ENCODE peak calls at places on chromosomes 2 and 18, in nine cellular contexts. One of them, this sample, is unnamed.

GRCh38 chr2:45307147-45307546 is 297.9 kb upstream of the SIX2 start:
- DNase-seq in lower lobe of right lung: no peak
- DNase-seq in GM06990: no peak
- DNase-seq in adrenal gland: no peak
- DNase-seq in mucosa of descending colon: no peak
- DNase-seq in heart left ventricle: no peak
- DNase-seq in dorsolateral prefrontal cortex: no peak
- DNase-seq in heart right ventricle: no peak
- DNase-seq in psoas muscle: no peak
- DNase-seq in this sample: no peak

GRCh38 chr2:50607746-50608145 is 424.2 kb downstream of the NRXN1 start:
- DNase-seq in heart right ventricle: no peak
- DNase-seq in dorsolateral prefrontal cortex: no peak
- DNase-seq in GM06990: no peak
- DNase-seq in lower lobe of right lung: no peak
- DNase-seq in heart left ventricle: no peak
- DNase-seq in adrenal gland: no peak
- DNase-seq in psoas muscle: no peak
- DNase-seq in mucosa of descending colon: no peak
- DNase-seq in this sample: no peak

GRCh38 chr18:55464581-55464980 is 123.4 kb downstream of the TCF4 start:
- DNase-seq in heart left ventricle: no peak
- DNase-seq in heart right ventricle: no peak
- DNase-seq in lower lobe of right lung: no peak
- DNase-seq in adrenal gland: no peak
- DNase-seq in GM06990: no peak
- DNase-seq in psoas muscle: no peak
- DNase-seq in dorsolateral prefrontal cortex: no peak
- DNase-seq in mucosa of descending colon: no peak
- DNase-seq in this sample: no peak

GRCh38 chr2:199716807-199717586 is 134.0 kb downstream of the FTCDNL1 start:
- DNase-seq in mucosa of descending colon: no peak
- DNase-seq in heart right ventricle: no peak
- DNase-seq in GM06990: no peak
- DNase-seq in psoas muscle: no peak
- DNase-seq in dorsolateral prefrontal cortex: no peak
- DNase-seq in adrenal gland: no peak
- DNase-seq in lower lobe of right lung: no peak
- DNase-seq in heart left ventricle: no peak
- DNase-seq in this sample: no peak

GRCh38 chr18:59446012-59446411 is 86.9 kb upstream of the LMAN1 start:
- DNase-seq in lower lobe of right lung: no peak
- DNase-seq in dorsolateral prefrontal cortex: no peak
- DNase-seq in mucosa of descending colon: no peak
- DNase-seq in psoas muscle: no peak
- DNase-seq in adrenal gland: no peak
- DNase-seq in heart left ventricle: no peak
- DNase-seq in heart right ventricle: no peak
- DNase-seq in GM06990: no peak
- DNase-seq in this sample: no peak

GRCh38 chr2:144835634-144836351 is 315.9 kb upstream of the ZEB2 start:
- DNase-seq in lower lobe of right lung: no peak
- DNase-seq in GM06990: no peak
- DNase-seq in dorsolateral prefrontal cortex: no peak
- DNase-seq in heart right ventricle: no peak
- DNase-seq in mucosa of descending colon: no peak
- DNase-seq in adrenal gland: no peak
- DNase-seq in heart left ventricle: no peak
- DNase-seq in psoas muscle: no peak
- DNase-seq in this sample: no peak

GRCh38 chr18:63963610-63964256 is 6.1 kb upstream of the SERPINB8 start:
- DNase-seq in psoas muscle: no peak
- DNase-seq in lower lobe of right lung: no peak
- DNase-seq in heart right ventricle: peak; percentile 31
- DNase-seq in adrenal gland: peak; percentile 67
- DNase-seq in GM06990: no peak
- DNase-seq in heart left ventricle: no peak
- DNase-seq in dorsolateral prefrontal cortex: no peak
- DNase-seq in mucosa of descending colon: peak; percentile 56
- DNase-seq in this sample: no peak

GRCh38 chr2:201886504-201886903 is 80.2 kb downstream of the CDK15 start:
- DNase-seq in adrenal gland: no peak
- DNase-seq in mucosa of descending colon: no peak
- DNase-seq in heart left ventricle: no peak
- DNase-seq in dorsolateral prefrontal cortex: no peak
- DNase-seq in heart right ventricle: no peak
- DNase-seq in GM06990: no peak
- DNase-seq in lower lobe of right lung: no peak
- DNase-seq in psoas muscle: no peak
- DNase-seq in this sample: no peak

GRCh38 chr18:48540329-48541025 is 1.6 kb downstream of the CTIF start:
- DNase-seq in GM06990: peak; percentile 44
- DNase-seq in dorsolateral prefrontal cortex: peak; percentile 82
- DNase-seq in heart right ventricle: peak; percentile 66
- DNase-seq in heart left ventricle: peak; percentile 79
- DNase-seq in psoas muscle: peak; percentile 89
- DNase-seq in lower lobe of right lung: peak; percentile 83
- DNase-seq in mucosa of descending colon: peak; percentile 81
- DNase-seq in adrenal gland: peak; percentile 65
- DNase-seq in this sample: peak; percentile 79

GRCh38 chr18:55086931-55087330 is 127.7 kb upstream of the CCDC68 start:
- DNase-seq in GM06990: no peak
- DNase-seq in mucosa of descending colon: no peak
- DNase-seq in psoas muscle: no peak
- DNase-seq in lower lobe of right lung: no peak
- DNase-seq in adrenal gland: no peak
- DNase-seq in heart left ventricle: no peak
- DNase-seq in dorsolateral prefrontal cortex: no peak
- DNase-seq in heart right ventricle: no peak
- DNase-seq in this sample: no peak

GRCh38 chr2:70777450-70777849 is 9.4 kb upstream of the ADD2 start:
- DNase-seq in GM06990: no peak
- DNase-seq in psoas muscle: no peak
- DNase-seq in lower lobe of right lung: no peak
- DNase-seq in heart right ventricle: no peak
- DNase-seq in adrenal gland: no peak
- DNase-seq in mucosa of descending colon: no peak
- DNase-seq in heart left ventricle: no peak
- DNase-seq in dorsolateral prefrontal cortex: no peak
- DNase-seq in this sample: no peak

GRCh38 chr2:16525265-16525887 is 140.3 kb downstream of the CYRIA start:
- DNase-seq in lower lobe of right lung: no peak
- DNase-seq in heart left ventricle: no peak
- DNase-seq in dorsolateral prefrontal cortex: no peak
- DNase-seq in heart right ventricle: no peak
- DNase-seq in GM06990: no peak
- DNase-seq in psoas muscle: no peak
- DNase-seq in adrenal gland: peak; percentile 36
- DNase-seq in mucosa of descending colon: no peak
- DNase-seq in this sample: no peak
- TF ChIP-seq CTCF in lower lobe of right lung: peak; percentile 53
- TF ChIP-seq CTCF in heart left ventricle: peak; percentile 26
- TF ChIP-seq CTCF in dorsolateral prefrontal cortex: peak; percentile 28
- TF ChIP-seq CTCF in heart right ventricle: peak; percentile 31
- TF ChIP-seq CTCF in GM06990: peak; percentile 71
- TF ChIP-seq CTCF in psoas muscle: peak; percentile 43
- TF ChIP-seq CTCF in adrenal gland: peak; percentile 34
- TF ChIP-seq CTCF in mucosa of descending colon: no peak
- TF ChIP-seq CTCF in this sample: peak; percentile 67

GRCh38 chr2:131105950-131106801 is 1.0 kb downstream of the PLEKHB2 start:
- DNase-seq in GM06990: peak; percentile 61
- DNase-seq in psoas muscle: peak; percentile 62
- DNase-seq in lower lobe of right lung: peak; percentile 58
- DNase-seq in heart right ventricle: peak; percentile 38
- DNase-seq in mucosa of descending colon: peak; percentile 59
- DNase-seq in dorsolateral prefrontal cortex: no peak
- DNase-seq in heart left ventricle: peak; percentile 26
- DNase-seq in adrenal gland: peak; percentile 65
- DNase-seq in this sample: no peak

GRCh38 chr2:131104487-131105155 is 515 bp upstream of the PLEKHB2 start:
- DNase-seq in mucosa of descending colon: no peak
- DNase-seq in lower lobe of right lung: peak; percentile 85
- DNase-seq in psoas muscle: peak; percentile 88
- DNase-seq in adrenal gland: peak; percentile 83
- DNase-seq in heart left ventricle: peak; percentile 86
- DNase-seq in dorsolateral prefrontal cortex: peak; percentile 81
- DNase-seq in GM06990: no peak
- DNase-seq in heart right ventricle: peak; percentile 39
- DNase-seq in this sample: no peak

DNA sequence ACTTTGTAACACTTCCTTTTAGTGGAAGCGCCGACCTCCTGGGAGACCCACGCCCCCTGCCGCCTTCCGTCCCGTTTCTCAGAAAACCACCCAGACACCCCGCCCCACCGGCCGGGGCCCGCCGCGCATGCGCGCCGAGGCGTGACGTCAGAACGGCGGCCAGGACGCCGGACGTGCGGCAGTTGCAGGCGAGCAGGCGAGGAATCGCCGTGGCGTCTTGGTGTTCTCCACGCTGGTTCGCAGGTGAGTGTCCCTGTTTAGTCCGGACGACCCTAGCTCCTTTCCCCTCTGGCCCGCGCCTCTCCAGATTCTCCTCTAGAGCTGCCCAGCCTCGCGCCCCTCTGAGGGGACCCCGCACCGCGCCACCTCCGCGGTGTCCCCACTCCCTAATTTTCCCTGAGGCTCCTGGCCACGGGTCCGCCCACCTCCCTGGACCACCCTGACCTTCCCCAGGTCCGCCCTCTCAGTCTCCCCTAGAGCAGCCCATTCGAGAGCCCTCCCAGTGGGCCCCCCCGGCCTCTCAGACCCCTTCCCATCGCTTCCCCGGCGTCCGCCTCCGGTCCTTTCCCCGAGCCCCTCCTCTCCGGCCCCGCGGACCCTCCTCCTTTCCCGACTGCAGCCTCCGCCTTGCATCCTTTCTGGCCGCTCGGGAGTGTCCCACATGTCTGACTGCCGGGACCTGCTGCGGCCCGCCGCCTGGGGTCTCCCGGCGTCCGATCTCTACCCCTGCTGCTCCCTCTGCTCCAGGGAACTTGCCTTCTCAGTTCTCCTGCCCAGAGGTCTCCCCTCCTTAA is at the start of gene PLEKHB2:
- DNase-seq in heart left ventricle: peak; percentile 93
- DNase-seq in psoas muscle: peak; percentile 95
- DNase-seq in GM06990: peak; percentile 97
- DNase-seq in mucosa of descending colon: peak; percentile 98
- DNase-seq in adrenal gland: peak; percentile 92
- DNase-seq in dorsolateral prefrontal cortex: peak; percentile 94
- DNase-seq in lower lobe of right lung: peak; percentile 93
- DNase-seq in heart right ventricle: peak; percentile 93
- DNase-seq in this sample: peak; percentile 95
- TF ChIP-seq CTCF in heart left ventricle: peak; percentile 52
- TF ChIP-seq CTCF in psoas muscle: peak; percentile 20
- TF ChIP-seq CTCF in GM06990: peak; percentile 31
- TF ChIP-seq CTCF in mucosa of descending colon: no peak
- TF ChIP-seq CTCF in adrenal gland: no peak
- TF ChIP-seq CTCF in dorsolateral prefrontal cortex: no peak
- TF ChIP-seq CTCF in lower lobe of right lung: peak; percentile 36
- TF ChIP-seq CTCF in heart right ventricle: peak; percentile 11
- TF ChIP-seq CTCF in this sample: peak; percentile 60

DNA sequence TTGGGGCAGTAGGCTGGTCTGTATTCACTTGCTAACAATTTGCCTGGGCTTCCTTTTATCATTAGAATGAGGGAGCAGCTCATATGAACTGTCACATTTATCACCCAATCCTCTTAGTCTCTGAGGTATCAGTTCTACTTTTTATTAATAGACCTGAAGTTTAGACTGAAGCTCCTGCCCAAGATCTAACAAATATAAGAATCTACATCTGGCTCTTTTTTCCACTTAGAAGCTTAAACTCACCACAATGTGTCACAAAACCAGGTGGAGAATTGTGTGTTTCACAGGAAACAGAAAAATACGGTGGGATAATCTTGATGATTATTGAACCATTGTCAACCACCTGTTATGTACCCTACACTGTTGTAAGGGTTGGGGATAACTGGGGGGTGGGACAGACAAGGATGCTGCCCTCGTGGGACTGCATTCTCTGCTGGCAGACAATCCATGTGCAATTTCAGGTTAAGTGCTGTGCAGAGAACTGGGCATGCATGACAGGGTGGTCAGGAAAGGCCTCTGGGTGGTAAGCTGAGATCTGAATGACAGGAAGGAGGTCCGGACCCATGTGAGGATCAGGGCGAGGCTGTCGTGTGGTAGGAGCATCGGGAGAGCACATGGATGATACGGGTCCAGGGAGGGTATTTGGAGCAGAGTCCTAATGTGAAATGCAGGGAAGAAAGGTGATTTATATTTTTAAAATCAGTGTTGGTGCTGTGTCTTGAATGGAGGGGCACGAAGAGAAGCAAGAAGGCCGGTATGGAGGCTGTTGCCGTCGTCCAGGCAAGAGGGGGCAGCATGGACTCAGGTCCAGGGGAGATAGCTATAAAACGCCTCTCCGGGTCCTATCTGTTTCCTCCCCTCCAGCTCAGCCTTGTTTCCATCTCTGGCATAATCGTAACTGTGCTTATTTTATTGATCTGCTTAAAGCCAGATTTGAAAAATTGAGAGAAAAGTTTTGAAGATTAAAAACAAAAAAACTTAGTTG is 17.6 kb downstream of the MYL12B start:
- DNase-seq in heart right ventricle: no peak
- DNase-seq in mucosa of descending colon: no peak
- DNase-seq in dorsolateral prefrontal cortex: no peak
- DNase-seq in psoas muscle: no peak
- DNase-seq in heart left ventricle: no peak
- DNase-seq in adrenal gland: no peak
- DNase-seq in lower lobe of right lung: no peak
- DNase-seq in GM06990: peak; percentile 54
- DNase-seq in this sample: no peak
- TF ChIP-seq CTCF in heart right ventricle: no peak
- TF ChIP-seq CTCF in mucosa of descending colon: no peak
- TF ChIP-seq CTCF in dorsolateral prefrontal cortex: no peak
- TF ChIP-seq CTCF in psoas muscle: no peak
- TF ChIP-seq CTCF in heart left ventricle: no peak
- TF ChIP-seq CTCF in adrenal gland: no peak
- TF ChIP-seq CTCF in lower lobe of right lung: no peak
- TF ChIP-seq CTCF in GM06990: no peak
- TF ChIP-seq CTCF in this sample: no peak

DNA sequence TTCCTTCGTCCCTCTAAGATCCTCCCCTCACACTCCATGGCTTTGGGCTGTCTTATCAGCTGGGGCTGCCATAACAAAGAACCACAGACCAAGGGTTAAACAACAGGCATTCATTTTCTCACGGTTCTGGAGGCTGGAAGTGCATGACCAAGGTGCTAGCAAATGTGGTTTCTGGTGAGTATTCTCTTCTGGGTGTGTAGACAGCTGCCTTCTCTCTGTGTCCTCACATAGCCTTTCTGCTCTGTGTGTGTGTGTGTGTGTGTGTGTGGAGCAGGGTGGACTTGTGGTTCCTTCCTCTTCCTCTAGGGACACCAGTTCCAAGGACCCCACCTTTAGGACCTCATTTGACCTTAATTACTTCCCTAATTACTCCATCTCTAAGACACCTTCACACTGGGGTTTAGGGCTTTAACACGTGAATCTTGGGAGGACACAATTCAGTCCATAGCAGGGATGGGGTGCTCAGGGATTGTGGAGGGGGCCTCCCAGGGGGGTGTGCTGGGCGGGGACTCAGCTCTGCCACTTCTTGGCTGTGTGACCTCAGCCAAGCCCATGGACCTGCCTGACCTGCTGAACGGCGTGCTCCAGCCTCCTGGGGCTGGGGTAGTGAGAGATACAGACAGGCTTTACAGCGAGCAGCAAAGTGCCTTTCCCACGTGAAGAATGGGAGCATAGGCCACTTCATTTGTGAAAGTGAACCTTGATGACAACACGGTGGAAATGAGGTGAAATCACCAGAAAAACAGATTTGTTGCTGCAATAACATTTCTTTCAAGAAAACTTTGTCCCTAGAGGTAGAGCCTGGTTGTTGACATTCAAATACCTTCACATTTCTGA is 38.1 kb downstream of the ACKR3 start:
- DNase-seq in heart right ventricle: no peak
- DNase-seq in lower lobe of right lung: no peak
- DNase-seq in heart left ventricle: no peak
- DNase-seq in adrenal gland: no peak
- DNase-seq in psoas muscle: no peak
- DNase-seq in mucosa of descending colon: no peak
- DNase-seq in dorsolateral prefrontal cortex: no peak
- DNase-seq in GM06990: no peak
- DNase-seq in this sample: no peak
- TF ChIP-seq CTCF in heart right ventricle: no peak
- TF ChIP-seq CTCF in lower lobe of right lung: no peak
- TF ChIP-seq CTCF in heart left ventricle: no peak
- TF ChIP-seq CTCF in adrenal gland: no peak
- TF ChIP-seq CTCF in psoas muscle: no peak
- TF ChIP-seq CTCF in mucosa of descending colon: no peak
- TF ChIP-seq CTCF in dorsolateral prefrontal cortex: no peak
- TF ChIP-seq CTCF in GM06990: peak; percentile 9
- TF ChIP-seq CTCF in this sample: peak; percentile 55